ENCODE peak calls at places on chromosomes 3 and 15, in four cellular contexts. H, T, B and K are unnamed samples.
A peak's percentile ranks its signal among the peaks of the same experiment; 100 is the strongest.

GRCh38 chr15:36390491-36390890 is 188.9 kb upstream of the CDIN1 start:
- DNase-seq in H (no peak), T (no peak), B (no peak), K (no peak)

GRCh38 chr15:97168704-97169475 is 791.6 kb upstream of the ARRDC4 start:
- DNase-seq in H (no peak), T (no peak), B (no peak), K (no peak)

GRCh38 chr3:133944641-133945441 is 49.2 kb upstream of the RAB6B start:
- DNase-seq in H (peak; percentile 95), T (peak; percentile 50), B (peak; percentile 29), K (peak; percentile 91)

GRCh38 chr3:48122504-48122903 is 65.7 kb downstream of the CDC25A start:
- DNase-seq in H (no peak), T (no peak), B (no peak), K (no peak)

GRCh38 chr15:76565366-76565765 is 228.8 kb downstream of the ISL2 start:
- DNase-seq in H (no peak), T (no peak), B (no peak), K (no peak)

GRCh38 chr3:158152186-158152585 is 42.3 kb downstream of the RSRC1 start:
- DNase-seq in H (peak; percentile 36), T (peak; percentile 66), B (no peak), K (peak; percentile 31)

GRCh38 chr15:92616621-92617179 is 38.9 kb downstream of the FAM174B start:
- DNase-seq in H (no peak), T (no peak), B (no peak), K (no peak)

GRCh38 chr3:153138267-153139210 is 23.5 kb upstream of the RAP2B start:
- DNase-seq in H (peak; percentile 94), T (peak; percentile 82), B (peak; percentile 24), K (peak; percentile 100)

GRCh38 chr3:42651248-42652091 is 2.0 kb upstream of the ZBTB47 start:
- DNase-seq in H (peak; percentile 82), T (peak; percentile 87), B (no peak), K (peak; percentile 70)

GRCh38 chr3:157026091-157026490 is 133.9 kb downstream of the CCNL1 start:
- DNase-seq in H (no peak), T (no peak), B (no peak), K (no peak)

GRCh38 chr3:195154793-195155535 is 116.0 kb downstream of the XXYLT1 start:
- DNase-seq in H (peak; percentile 99), T (peak; percentile 89), B (peak; percentile 76), K (peak; percentile 80)

GRCh38 chr3:36700537-36701248 is 63.7 kb downstream of the DCLK3 start:
- DNase-seq in H (peak; percentile 89), T (peak; percentile 75), B (peak; percentile 57), K (peak; percentile 72)

GRCh38 chr3:185460719-185461350 is 38.0 kb downstream of the TMEM41A start:
- DNase-seq in H (peak; percentile 23), T (peak; percentile 55), B (no peak), K (peak; percentile 40)

GRCh38 chr15:67148196-67148701 is 82.8 kb downstream of the SMAD3 start:
- DNase-seq in H (peak; percentile 74), T (peak; percentile 35), B (no peak), K (peak; percentile 93)

GRCh38 chr15:73972984-73973682 is 19.0 kb downstream of the STOML1 start:
- DNase-seq in H (peak; percentile 94), T (peak; percentile 88), B (peak; percentile 90), K (peak; percentile 68)

GRCh38 chr3:161939919-161940693 is 443.5 kb downstream of the OTOL1 start:
- DNase-seq in H (peak; percentile 16), T (no peak), B (no peak), K (no peak)

GRCh38 chr3:17052348-17052747 is 167.6 kb downstream of the PLCL2 start:
- DNase-seq in H (no peak), T (no peak), B (no peak), K (no peak)

GRCh38 chr15:70267879-70268278 is 170.2 kb upstream of the TLE3 start:
- DNase-seq in H (peak; percentile 24), T (no peak), B (no peak), K (peak; percentile 59)